ENCODE peak calls at places on chromosomes 1 and 21, in eight cellular contexts. One of them, this sample, is unnamed.

GRCh38 chr1:181149326-181150000 is 61.0 kb downstream of the IER5 start:
- DNase-seq in endothelial cell of umbilical vein: no peak
- DNase-seq in breast epithelium: no peak
- DNase-seq in GM23338: peak; percentile 34
- DNase-seq in sigmoid colon: peak; percentile 25
- DNase-seq in Panc1: no peak
- DNase-seq in HL-60: peak; percentile 78
- DNase-seq in HCT116: no peak
- DNase-seq in this sample: peak; percentile 26

GRCh38 chr1:72432645-72433267 is 150.4 kb upstream of the NEGR1 start:
- DNase-seq in endothelial cell of umbilical vein: no peak
- DNase-seq in breast epithelium: no peak
- DNase-seq in GM23338: peak; percentile 14
- DNase-seq in sigmoid colon: no peak
- DNase-seq in Panc1: no peak
- DNase-seq in HL-60: no peak
- DNase-seq in HCT116: no peak
- DNase-seq in this sample: no peak

GRCh38 chr1:118340928-118341905 is 156.2 kb upstream of the SPAG17 start:
- DNase-seq in endothelial cell of umbilical vein: no peak
- DNase-seq in breast epithelium: no peak
- DNase-seq in GM23338: no peak
- DNase-seq in sigmoid colon: no peak
- DNase-seq in Panc1: no peak
- DNase-seq in HL-60: no peak
- DNase-seq in HCT116: no peak
- DNase-seq in this sample: no peak

GRCh38 chr21:33644383-33645074 is 2.2 kb downstream of the ITSN1 start:
- DNase-seq in endothelial cell of umbilical vein: peak; percentile 50
- DNase-seq in breast epithelium: no peak
- DNase-seq in GM23338: peak; percentile 22
- DNase-seq in sigmoid colon: peak; percentile 65
- DNase-seq in Panc1: no peak
- DNase-seq in HL-60: peak; percentile 28
- DNase-seq in HCT116: no peak
- DNase-seq in this sample: peak; percentile 72

GRCh38 chr1:167454929-167455785 is 63.2 kb downstream of the CD247 start:
- DNase-seq in endothelial cell of umbilical vein: peak; percentile 15
- DNase-seq in breast epithelium: peak; percentile 45
- DNase-seq in GM23338: peak; percentile 72
- DNase-seq in sigmoid colon: peak; percentile 82
- DNase-seq in Panc1: no peak
- DNase-seq in HL-60: peak; percentile 58
- DNase-seq in HCT116: peak; percentile 10
- DNase-seq in this sample: peak; percentile 84

GRCh38 chr1:212037900-212038299 is 2.4 kb downstream of the DTL start:
- DNase-seq in endothelial cell of umbilical vein: no peak
- DNase-seq in breast epithelium: no peak
- DNase-seq in GM23338: no peak
- DNase-seq in sigmoid colon: no peak
- DNase-seq in Panc1: no peak
- DNase-seq in HL-60: peak; percentile 41
- DNase-seq in HCT116: no peak
- DNase-seq in this sample: no peak

GRCh38 chr1:206784471-206784903 is 12.2 kb upstream of the IL10 start:
- DNase-seq in endothelial cell of umbilical vein: no peak
- DNase-seq in breast epithelium: no peak
- DNase-seq in GM23338: no peak
- DNase-seq in sigmoid colon: no peak
- DNase-seq in Panc1: no peak
- DNase-seq in HL-60: no peak
- DNase-seq in HCT116: no peak
- DNase-seq in this sample: peak; percentile 24

GRCh38 chr1:24393892-24394291 is 19.7 kb downstream of the STPG1 start:
- DNase-seq in endothelial cell of umbilical vein: peak; percentile 59
- DNase-seq in breast epithelium: no peak
- DNase-seq in GM23338: no peak
- DNase-seq in sigmoid colon: no peak
- DNase-seq in Panc1: no peak
- DNase-seq in HL-60: no peak
- DNase-seq in HCT116: no peak
- DNase-seq in this sample: peak; percentile 44

GRCh38 chr1:46489638-46490602 is at the start of gene DMBX1:
- DNase-seq in endothelial cell of umbilical vein: no peak
- DNase-seq in breast epithelium: no peak
- DNase-seq in GM23338: peak; percentile 93
- DNase-seq in sigmoid colon: no peak
- DNase-seq in Panc1: no peak
- DNase-seq in HL-60: no peak
- DNase-seq in HCT116: peak; percentile 38
- DNase-seq in this sample: no peak

GRCh38 chr1:94863919-94864318 is 43.8 kb downstream of the SLC44A3 start:
- DNase-seq in endothelial cell of umbilical vein: peak; percentile 83
- DNase-seq in breast epithelium: peak; percentile 71
- DNase-seq in GM23338: no peak
- DNase-seq in sigmoid colon: peak; percentile 88
- DNase-seq in Panc1: peak; percentile 38
- DNase-seq in HL-60: no peak
- DNase-seq in HCT116: peak; percentile 78
- DNase-seq in this sample: no peak

GRCh38 chr1:78540056-78540455 is 49.3 kb downstream of the PTGFR start:
- DNase-seq in endothelial cell of umbilical vein: no peak
- DNase-seq in breast epithelium: no peak
- DNase-seq in GM23338: no peak
- DNase-seq in sigmoid colon: no peak
- DNase-seq in Panc1: no peak
- DNase-seq in HL-60: no peak
- DNase-seq in HCT116: no peak
- DNase-seq in this sample: no peak

GRCh38 chr1:19418503-19418971 is 66.8 kb downstream of the CAPZB start:
- DNase-seq in endothelial cell of umbilical vein: no peak
- DNase-seq in breast epithelium: no peak
- DNase-seq in GM23338: no peak
- DNase-seq in sigmoid colon: no peak
- DNase-seq in Panc1: no peak
- DNase-seq in HL-60: no peak
- DNase-seq in HCT116: no peak
- DNase-seq in this sample: no peak

GRCh38 chr1:229025576-229025975 is 245.3 kb upstream of the RAB4A start:
- DNase-seq in endothelial cell of umbilical vein: no peak
- DNase-seq in breast epithelium: no peak
- DNase-seq in GM23338: no peak
- DNase-seq in sigmoid colon: no peak
- DNase-seq in Panc1: no peak
- DNase-seq in HL-60: no peak
- DNase-seq in HCT116: no peak
- DNase-seq in this sample: no peak

GRCh38 chr1:219900882-219901281 is 27.5 kb downstream of the SLC30A10 start:
- DNase-seq in endothelial cell of umbilical vein: no peak
- DNase-seq in breast epithelium: no peak
- DNase-seq in GM23338: no peak
- DNase-seq in sigmoid colon: no peak
- DNase-seq in Panc1: no peak
- DNase-seq in HL-60: no peak
- DNase-seq in HCT116: no peak
- DNase-seq in this sample: no peak

GRCh38 chr1:58896211-58897183 is 112.7 kb upstream of the JUN start:
- DNase-seq in endothelial cell of umbilical vein: peak; percentile 79
- DNase-seq in breast epithelium: no peak
- DNase-seq in GM23338: no peak
- DNase-seq in sigmoid colon: peak; percentile 73
- DNase-seq in Panc1: no peak
- DNase-seq in HL-60: peak; percentile 55
- DNase-seq in HCT116: no peak
- DNase-seq in this sample: no peak

GRCh38 chr1:162136760-162137537 is 67.5 kb downstream of the NOS1AP start:
- DNase-seq in endothelial cell of umbilical vein: peak; percentile 57
- DNase-seq in breast epithelium: no peak
- DNase-seq in GM23338: peak; percentile 19
- DNase-seq in sigmoid colon: no peak
- DNase-seq in Panc1: peak; percentile 68
- DNase-seq in HL-60: no peak
- DNase-seq in HCT116: peak; percentile 43
- DNase-seq in this sample: no peak

DNA sequence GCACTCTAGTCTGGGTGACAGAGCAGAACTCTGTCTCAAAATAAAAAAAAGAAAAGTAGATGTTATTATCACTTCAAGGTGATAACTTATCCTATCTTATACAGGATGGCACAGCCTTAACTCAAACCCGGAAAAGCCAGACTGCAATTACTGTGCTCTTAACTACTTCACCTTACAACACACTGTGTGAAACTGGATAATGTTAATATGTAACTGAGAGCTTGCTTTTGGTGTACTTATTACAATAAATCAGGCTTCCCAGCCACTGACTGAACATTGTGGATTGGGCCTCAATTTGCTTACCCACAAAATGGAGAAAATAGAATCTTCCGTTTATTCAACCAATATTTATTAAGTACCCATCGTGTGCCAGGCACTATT is 1.4 kb downstream of the ORC1 start:
- DNase-seq in endothelial cell of umbilical vein: no peak
- DNase-seq in breast epithelium: no peak
- DNase-seq in GM23338: no peak
- DNase-seq in sigmoid colon: no peak
- DNase-seq in Panc1: no peak
- DNase-seq in HL-60: no peak
- DNase-seq in HCT116: no peak
- DNase-seq in this sample: no peak
- H3K4me3 ChIP-seq in endothelial cell of umbilical vein: no peak overlapping the region
- H3K4me3 ChIP-seq in breast epithelium: no peak overlapping the region
- H3K4me3 ChIP-seq in GM23338: peak overlapping the region; percentile 82
- H3K4me3 ChIP-seq in sigmoid colon: no peak overlapping the region
- H3K4me3 ChIP-seq in Panc1: peak overlapping the region; percentile 98
- H3K4me3 ChIP-seq in HL-60: peak overlapping the region; percentile 88
- H3K4me3 ChIP-seq in HCT116: peak overlapping the region; percentile 99
- H3K4me3 ChIP-seq in this sample: no peak overlapping the region

DNA sequence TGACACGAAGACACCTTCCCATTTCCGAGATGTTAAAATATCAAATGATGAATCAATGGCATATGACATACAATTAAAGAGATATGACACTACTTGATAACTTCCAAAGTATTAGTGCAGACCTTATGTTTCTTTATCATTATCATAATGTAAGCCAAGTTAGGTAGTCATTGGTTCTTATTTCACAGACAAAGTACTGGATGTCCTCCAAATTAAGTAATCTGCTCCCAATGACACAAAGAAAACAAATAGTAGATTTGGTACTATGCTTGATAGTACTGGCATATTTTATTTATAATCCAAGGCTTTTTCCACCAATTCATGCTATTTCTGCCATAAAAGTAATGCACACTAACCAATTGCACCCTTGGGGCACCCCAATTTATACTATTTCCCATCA is 11.9 kb upstream of the NRIP1 start:
- DNase-seq in endothelial cell of umbilical vein: no peak
- DNase-seq in breast epithelium: no peak
- DNase-seq in GM23338: no peak
- DNase-seq in sigmoid colon: no peak
- DNase-seq in Panc1: no peak
- DNase-seq in HL-60: no peak
- DNase-seq in HCT116: no peak
- DNase-seq in this sample: no peak
- TF ChIP-seq POLR2AphosphoS5 in endothelial cell of umbilical vein: no peak
- TF ChIP-seq POLR2AphosphoS5 in breast epithelium: no peak
- TF ChIP-seq POLR2AphosphoS5 in GM23338: no peak
- TF ChIP-seq POLR2AphosphoS5 in sigmoid colon: no peak
- TF ChIP-seq POLR2AphosphoS5 in Panc1: no peak
- TF ChIP-seq POLR2AphosphoS5 in HL-60: no peak
- TF ChIP-seq POLR2AphosphoS5 in HCT116: no peak
- TF ChIP-seq POLR2AphosphoS5 in this sample: no peak

GRCh38 chr21:41500354-41500753 is 7.6 kb downstream of the TMPRSS2 start:
- DNase-seq in endothelial cell of umbilical vein: no peak
- DNase-seq in breast epithelium: no peak
- DNase-seq in GM23338: no peak
- DNase-seq in sigmoid colon: no peak
- DNase-seq in Panc1: no peak
- DNase-seq in HL-60: no peak
- DNase-seq in HCT116: no peak
- DNase-seq in this sample: no peak

GRCh38 chr21:41500931-41501381 is 7.0 kb downstream of the TMPRSS2 start:
- DNase-seq in endothelial cell of umbilical vein: no peak
- DNase-seq in breast epithelium: no peak
- DNase-seq in GM23338: no peak
- DNase-seq in sigmoid colon: no peak
- DNase-seq in Panc1: no peak
- DNase-seq in HL-60: no peak
- DNase-seq in HCT116: no peak
- DNase-seq in this sample: no peak

GRCh38 chr21:41499920-41500319 is 8.0 kb downstream of the TMPRSS2 start:
- DNase-seq in endothelial cell of umbilical vein: no peak
- DNase-seq in breast epithelium: no peak
- DNase-seq in GM23338: no peak
- DNase-seq in sigmoid colon: no peak
- DNase-seq in Panc1: no peak
- DNase-seq in HL-60: no peak
- DNase-seq in HCT116: no peak
- DNase-seq in this sample: no peak

GRCh38 chr21:41503331-41503730 is 4.6 kb downstream of the TMPRSS2 start:
- DNase-seq in endothelial cell of umbilical vein: no peak
- DNase-seq in breast epithelium: no peak
- DNase-seq in GM23338: no peak
- DNase-seq in sigmoid colon: no peak
- DNase-seq in Panc1: no peak
- DNase-seq in HL-60: no peak
- DNase-seq in HCT116: no peak
- DNase-seq in this sample: no peak

GRCh38 chr21:41501919-41502318 is 6.0 kb downstream of the TMPRSS2 start:
- DNase-seq in endothelial cell of umbilical vein: no peak
- DNase-seq in breast epithelium: peak; percentile 28
- DNase-seq in GM23338: no peak
- DNase-seq in sigmoid colon: no peak
- DNase-seq in Panc1: no peak
- DNase-seq in HL-60: no peak
- DNase-seq in HCT116: no peak
- DNase-seq in this sample: no peak
- H3K27me3 ChIP-seq in endothelial cell of umbilical vein: peaks cover 10% of the 10 kb centered on the region
- H3K27me3 ChIP-seq in breast epithelium: peaks cover 2% of the 10 kb centered on the region
- H3K27me3 ChIP-seq in GM23338: peaks cover 25% of the 10 kb centered on the region
- H3K27me3 ChIP-seq in sigmoid colon: peaks cover 16% of the 10 kb centered on the region
- H3K27me3 ChIP-seq in Panc1: no peaks in the 10 kb centered on the region
- H3K27me3 ChIP-seq in HL-60: peaks cover 12% of the 10 kb centered on the region
- H3K27me3 ChIP-seq in HCT116: peaks cover 10% of the 10 kb centered on the region
- H3K27me3 ChIP-seq in this sample: peaks cover 40% of the 10 kb centered on the region

DNA sequence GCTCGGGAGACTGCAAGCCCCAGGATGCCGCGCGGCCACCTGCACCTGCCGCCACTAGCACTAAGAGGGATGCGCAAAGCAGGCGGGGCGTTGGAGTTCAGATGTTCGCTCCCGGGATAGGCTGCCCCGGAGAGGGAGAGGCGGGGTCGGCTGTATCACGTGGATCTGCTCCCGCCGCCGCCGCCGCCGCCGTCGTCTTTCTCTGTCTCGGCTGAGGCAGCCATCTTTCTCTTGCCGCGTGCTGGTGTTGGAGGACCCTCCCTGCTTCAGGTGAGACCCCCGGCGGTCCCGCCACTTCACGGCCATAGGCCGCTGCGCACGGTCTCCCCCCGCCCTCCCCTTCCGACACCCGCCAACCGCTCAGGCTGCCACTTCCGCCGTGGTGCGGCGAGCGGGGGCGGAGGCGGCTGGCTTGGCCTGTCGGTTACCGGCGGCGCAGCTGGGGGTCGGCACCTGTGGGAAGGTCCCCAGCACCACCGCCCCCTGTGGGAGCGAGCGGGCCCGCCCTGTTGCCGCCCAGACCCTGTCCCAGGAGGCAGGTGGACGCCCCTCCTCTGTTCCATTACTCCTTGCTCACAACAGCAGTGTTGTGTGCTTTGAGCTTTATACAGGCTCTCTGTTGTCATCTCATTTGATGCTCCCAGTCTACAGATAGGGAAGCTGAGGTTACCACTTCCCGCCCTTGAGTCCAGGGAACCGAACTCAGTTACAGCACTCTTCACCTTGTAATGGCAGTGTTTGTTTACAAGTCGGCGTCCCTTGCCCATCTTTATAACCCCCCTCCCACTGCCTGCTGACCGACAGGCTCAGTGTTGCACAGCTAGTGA is at the start of gene BTF3L4:
- DNase-seq in endothelial cell of umbilical vein: peak; percentile 89
- DNase-seq in breast epithelium: peak; percentile 95
- DNase-seq in GM23338: peak; percentile 98
- DNase-seq in sigmoid colon: peak; percentile 98
- DNase-seq in Panc1: peak; percentile 71
- DNase-seq in HL-60: peak; percentile 98
- DNase-seq in HCT116: peak; percentile 83
- DNase-seq in this sample: peak; percentile 97
- H3K4me3 ChIP-seq in endothelial cell of umbilical vein: peak within 1 kb of the TSS; percentile 92
- H3K4me3 ChIP-seq in breast epithelium: peak within 1 kb of the TSS; percentile 89
- H3K4me3 ChIP-seq in GM23338: peak within 1 kb of the TSS; percentile 83
- H3K4me3 ChIP-seq in sigmoid colon: peak within 1 kb of the TSS; percentile 96
- H3K4me3 ChIP-seq in Panc1: peak within 1 kb of the TSS; percentile 100
- H3K4me3 ChIP-seq in HL-60: peak within 1 kb of the TSS; percentile 87
- H3K4me3 ChIP-seq in HCT116: peak within 1 kb of the TSS; percentile 69
- H3K4me3 ChIP-seq in this sample: peak within 1 kb of the TSS; percentile 98